ENCODE peak calls at places on chromosomes 3 and 15, in eight cellular contexts. N is body of pancreas; O is upper lobe of right lung; A is CD8-positive, alpha-beta memory T cell; T is SJSA1; F is caudate nucleus; P is HCT116; B is psoas muscle. Q is an unnamed sample.

GRCh38 chr15:31397851-31398661 is 71.4 kb downstream of the KLF13 start:
- DNase-seq in B (no peak), O (no peak), T (no peak), F (no peak), P (no peak), A (no peak), N (no peak), Q (no peak)

GRCh38 chr15:95448531-95449210 is 881.8 kb upstream of the NR2F2 start:
- DNase-seq in A (no peak), F (no peak), O (no peak), B (no peak), P (no peak), N (no peak), T (no peak), Q (no peak)

GRCh38 chr3:138326866-138327595 is 2.6 kb downstream of the NME9 start:
- DNase-seq in B (no peak), O (no peak), P (no peak), F (no peak), T (no peak), A (no peak), N (no peak), Q (no peak)

GRCh38 chr3:24101676-24102168 is 156.6 kb downstream of the NR1D2 start:
- DNase-seq in B (no peak), A (no peak), N (no peak), P (no peak), T (no peak), F (no peak), O (no peak), Q (no peak)

GRCh38 chr3:137764563-137765309 is 621 bp downstream of the SOX14 start:
- DNase-seq in O (no peak), F (no peak), T (no peak), B (no peak), A (no peak), P (no peak), N (no peak), Q (no peak)

GRCh38 chr3:180594631-180595348 is 7.2 kb upstream of the TTC14 start:
- DNase-seq in T (peak), F (no peak), A (no peak), N (no peak), O (no peak), P (peak), B (no peak), Q (no peak)

GRCh38 chr3:159884661-159885402 is 103.8 kb upstream of the IL12A start:
- DNase-seq in T (peak), B (no peak), O (no peak), F (no peak), N (no peak), A (no peak), P (no peak), Q (no peak)

GRCh38 chr15:90706394-90707327 is 10.5 kb upstream of the BLM start:
- DNase-seq in B (no peak), A (no peak), T (no peak), P (no peak), N (no peak), F (no peak), O (no peak), Q (no peak)

GRCh38 chr15:62301993-62302665 is 137.0 kb upstream of the C2CD4B start:
- DNase-seq in N (peak), F (no peak), O (no peak), A (no peak), B (no peak), P (no peak), T (no peak), Q (no peak)

GRCh38 chr15:52103217-52104207 is 9.1 kb downstream of the BCL2L10 start:
- DNase-seq in T (peak), A (no peak), O (no peak), B (peak), P (peak), F (no peak), N (peak), Q (peak)

GRCh38 chr3:128226794-128227399 is 73.6 kb downstream of the EEFSEC start:
- DNase-seq in O (no peak), F (no peak), A (no peak), P (peak), N (peak), T (peak), B (peak), Q (no peak)

DNA sequence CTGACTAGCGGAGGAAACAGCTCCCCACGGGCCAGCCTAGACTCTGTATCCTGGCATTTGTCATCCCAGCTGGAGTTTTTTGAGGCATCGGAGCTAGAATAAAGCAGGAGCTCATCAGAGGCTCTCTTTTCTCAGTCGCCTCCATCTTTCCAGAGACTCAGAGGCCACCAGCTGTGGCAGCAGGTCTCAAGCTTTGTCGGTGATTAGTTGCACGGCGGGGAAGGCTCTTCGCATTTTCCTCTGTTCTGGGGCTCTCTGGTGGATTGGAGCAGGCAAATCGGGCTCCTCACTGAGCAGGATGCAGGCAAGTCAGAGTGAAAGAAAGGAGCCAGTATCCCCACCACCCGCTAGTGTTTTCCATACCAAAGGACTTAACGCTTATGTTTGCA is 126.9 kb downstream of the PTPRG start:
- DNase-seq in P (no peak), N (no peak), T (no peak), A (no peak), B (no peak), F (no peak), O (no peak), Q (no peak)
- H3K27ac ChIP-seq in P (no peak), N (no peak), T (no peak), A (no peak), B (no peak), F (no peak), O (no peak), Q (no peak)

DNA sequence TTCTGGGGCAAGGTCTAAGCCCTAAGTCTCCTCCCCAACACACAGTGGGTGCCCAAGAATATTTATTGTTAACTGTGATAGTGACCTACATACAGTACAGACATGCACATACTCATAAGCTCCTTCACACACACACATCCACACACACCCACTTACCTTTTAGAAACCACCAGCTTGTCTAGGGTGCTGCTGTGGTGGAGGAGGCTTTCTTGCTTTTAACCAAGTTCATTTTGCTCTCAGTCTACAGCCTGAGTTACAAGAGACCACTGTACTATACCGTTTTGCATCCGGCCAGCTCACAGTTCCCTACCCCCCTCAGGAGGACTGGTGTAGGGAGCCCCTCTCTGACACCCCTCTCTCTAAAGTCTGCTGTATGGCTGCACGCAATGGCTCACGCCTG is 16.7 kb downstream of the DAPK2 start:
- DNase-seq in B (no peak), P (no peak), T (no peak), F (no peak), N (no peak), O (no peak), A (peak), Q (no peak)
- H3K27ac ChIP-seq in B (no peak), P (no peak), T (no peak), F (peak), N (no peak), O (no peak), A (no peak), Q (no peak)

GRCh38 chr15:68484696-68485400 is 52.9 kb upstream of the ITGA11 start:
- DNase-seq in T (peak), O (no peak), B (no peak), A (no peak), N (no peak), F (no peak), P (no peak), Q (no peak)
- H3K27ac ChIP-seq in T (no peak), O (peak), B (no peak), A (no peak), N (no peak), F (no peak), P (no peak), Q (peak)

GRCh38 chr3:13013151-13013561 is 60.1 kb downstream of the IQSEC1 start:
- DNase-seq in T (no peak), F (no peak), B (no peak), O (no peak), P (no peak), N (no peak), A (no peak), Q (no peak)

GRCh38 chr3:13014755-13015285 is 58.4 kb downstream of the IQSEC1 start:
- DNase-seq in F (no peak), O (no peak), P (no peak), N (no peak), T (no peak), A (no peak), B (no peak), Q (peak)

GRCh38 chr3:13015286-13016082 is 57.7 kb downstream of the IQSEC1 start:
- DNase-seq in T (no peak), N (no peak), F (no peak), P (no peak), O (peak), A (peak), B (peak), Q (peak)

GRCh38 chr3:13013595-13013993 is 59.6 kb downstream of the IQSEC1 start:
- DNase-seq in F (no peak), T (no peak), O (no peak), P (no peak), N (no peak), A (no peak), B (no peak), Q (peak)

GRCh38 chr3:13013994-13014754 is 59.1 kb downstream of the IQSEC1 start:
- DNase-seq in A (peak), F (no peak), T (no peak), O (no peak), P (no peak), B (no peak), N (no peak), Q (no peak)
- H3K27ac ChIP-seq in A (peak), F (no peak), T (no peak), O (peak), P (no peak), B (no peak), N (no peak), Q (peak)

GRCh38 chr3:184489457-184489856 is 72.1 kb upstream of the EPHB3 start:
- DNase-seq in T (peak), A (no peak), O (no peak), F (no peak), N (no peak), P (no peak), B (no peak), Q (no peak)

GRCh38 chr3:184488577-184488976 is 73.0 kb upstream of the EPHB3 start:
- DNase-seq in P (no peak), A (no peak), N (no peak), B (no peak), F (no peak), T (no peak), O (no peak), Q (no peak)

GRCh38 chr3:184491011-184491576 is 70.5 kb upstream of the EPHB3 start:
- DNase-seq in O (peak), F (no peak), B (no peak), P (no peak), A (no peak), N (peak), T (peak), Q (no peak)

GRCh38 chr3:184496933-184497332 is 64.7 kb upstream of the EPHB3 start:
- DNase-seq in P (no peak), O (no peak), F (no peak), A (no peak), B (no peak), N (no peak), T (no peak), Q (no peak)

GRCh38 chr3:184491867-184492615 is 69.5 kb upstream of the EPHB3 start:
- DNase-seq in A (peak), O (peak), T (no peak), N (no peak), P (no peak), B (peak), F (no peak), Q (peak)
- H3K27ac ChIP-seq in A (no peak), O (no peak), T (no peak), N (no peak), P (no peak), B (no peak), F (no peak), Q (no peak)

DNA sequence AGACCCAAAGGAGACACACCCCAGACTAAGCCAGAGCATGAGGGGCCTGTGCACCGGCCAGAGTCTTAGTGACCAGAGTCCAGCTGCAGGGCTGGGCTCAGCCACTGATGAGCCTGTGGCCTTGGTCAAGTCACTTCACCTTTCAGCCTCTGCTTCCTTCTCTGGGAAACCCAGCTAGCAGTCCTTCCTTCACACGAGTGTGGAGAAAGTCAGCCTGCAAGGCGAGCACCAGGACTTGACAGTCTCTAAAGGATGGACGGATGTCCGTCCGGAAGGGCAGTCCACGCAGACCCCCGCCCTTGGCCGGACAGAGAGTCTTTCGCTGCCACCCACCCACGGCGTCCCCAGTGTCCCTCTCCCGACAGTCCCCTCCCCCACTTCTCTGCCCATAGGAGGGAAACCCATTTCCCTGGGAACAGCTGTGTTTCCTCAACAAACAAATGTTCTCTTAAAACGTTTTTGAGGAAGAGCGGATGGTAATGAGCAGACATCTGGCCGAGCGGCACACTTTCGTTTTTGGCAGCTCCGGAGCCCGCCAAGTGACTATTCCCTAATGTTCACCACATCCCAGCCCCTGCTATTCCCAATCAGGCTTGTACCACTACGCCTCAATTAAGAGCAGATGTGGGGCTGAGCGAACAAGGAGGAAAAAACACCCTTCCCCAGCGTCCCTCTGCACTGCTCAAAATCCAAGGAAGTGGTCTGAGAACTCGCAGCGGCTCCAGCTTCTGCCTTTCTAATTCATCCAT is 129.1 kb upstream of the SMAD3 start:
- DNase-seq in A (no peak), P (no peak), F (no peak), O (no peak), N (no peak), B (peak), T (peak), Q (no peak)
- H3K27ac ChIP-seq in A (no peak), P (no peak), F (no peak), O (peak), N (no peak), B (peak), T (peak), Q (peak)

DNA sequence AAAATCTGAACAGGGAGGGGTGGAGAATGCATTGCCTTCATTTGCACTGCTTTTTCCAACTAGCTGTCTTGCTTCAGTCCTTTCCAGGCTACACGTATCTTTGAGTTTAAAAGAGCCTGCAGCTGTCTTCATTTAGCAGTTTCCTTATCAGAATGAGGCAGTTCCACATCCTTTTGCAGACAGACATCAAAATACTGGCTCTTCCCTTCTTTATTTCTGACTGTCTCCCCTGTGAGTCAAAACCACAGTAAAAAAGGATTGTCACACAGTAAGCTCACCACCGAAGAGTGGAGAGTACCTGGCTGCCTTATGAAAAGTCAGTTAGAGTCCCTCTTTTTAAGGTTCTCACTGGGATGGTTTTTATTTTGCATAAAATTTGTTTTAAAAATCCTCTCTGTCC is 205.5 kb upstream of the CD96 start:
- DNase-seq in F (no peak), T (no peak), B (no peak), O (no peak), P (no peak), A (no peak), N (no peak), Q (no peak)
- H3K27ac ChIP-seq in F (no peak), T (no peak), B (no peak), O (no peak), P (no peak), A (no peak), N (no peak), Q (no peak)

DNA sequence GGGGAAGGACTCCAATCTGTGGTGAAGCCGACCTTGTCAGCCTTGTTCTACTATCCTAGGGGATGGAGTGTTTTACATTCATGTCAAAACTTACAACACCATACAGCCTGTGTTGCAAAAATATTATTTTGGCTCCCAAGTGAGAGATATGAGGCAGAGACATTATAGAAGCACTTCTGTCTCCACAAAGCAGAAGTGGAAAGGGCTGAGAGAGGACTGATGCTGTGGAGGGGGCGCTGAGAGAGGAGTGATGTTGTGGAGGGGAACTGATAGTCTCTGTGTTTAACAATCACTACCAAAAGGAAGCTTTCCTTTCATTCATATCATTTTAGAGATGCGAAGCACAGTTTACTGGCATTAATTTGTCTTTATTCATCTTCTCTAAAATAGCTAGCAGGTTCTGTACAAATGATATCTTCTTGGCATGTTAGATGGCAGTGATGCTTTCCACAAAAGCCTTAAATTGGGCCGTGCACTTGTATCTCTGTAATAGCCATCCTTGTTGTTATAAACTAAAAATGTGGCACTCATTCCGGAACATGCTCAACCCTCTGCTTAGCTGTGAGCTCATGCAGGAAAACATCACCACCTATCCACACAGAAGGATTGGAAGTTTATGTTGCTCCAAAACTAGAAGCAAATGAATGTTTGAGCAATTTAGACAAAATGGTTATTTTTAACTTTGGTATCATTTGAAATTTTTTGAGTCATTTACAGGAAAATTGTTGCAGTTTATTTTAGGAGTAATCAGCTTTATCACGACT is 134.6 kb upstream of the TP63 start:
- DNase-seq in T (no peak), P (no peak), B (no peak), A (no peak), F (no peak), N (no peak), O (no peak), Q (no peak)
- H3K27ac ChIP-seq in T (no peak), P (no peak), B (no peak), A (no peak), F (no peak), N (no peak), O (no peak), Q (no peak)

Q was measured in transverse colon.